ENCODE peak calls at places on chromosome 18, in four cellular contexts. B, Y, J and H are unnamed samples.

GRCh38 chr18:34121157-34121807 is 103.4 kb downstream of the NOL4 start:
- DNase-seq in B (peak), Y (no peak), J (no peak), H (no peak)

GRCh38 chr18:59848002-59848401 is 51.8 kb upstream of the PMAIP1 start:
- DNase-seq in B (no peak), Y (no peak), J (no peak), H (no peak)

GRCh38 chr18:35513181-35513932 is 15.6 kb upstream of the INO80C start:
- DNase-seq in B (no peak), Y (peak), J (no peak), H (peak)

GRCh38 chr18:26004827-26005226 is 85.6 kb downstream of the SS18 start:
- DNase-seq in B (no peak), Y (no peak), J (no peak), H (no peak)

GRCh38 chr18:45962866-45963265 is 4.3 kb downstream of the EPG5 start:
- DNase-seq in B (no peak), Y (no peak), J (no peak), H (no peak)

GRCh38 chr18:47560693-47561092 is 309.2 kb upstream of the SKOR2 start:
- DNase-seq in B (no peak), Y (no peak), J (no peak), H (no peak)

GRCh38 chr18:63236417-63236816 is 83.2 kb downstream of the BCL2 start:
- DNase-seq in B (no peak), Y (no peak), J (no peak), H (no peak)

GRCh38 chr18:63788447-63789096 is 13.4 kb downstream of the SERPINB7 start:
- DNase-seq in B (no peak), Y (peak), J (no peak), H (peak)

GRCh38 chr18:52582061-52582460 is 242.1 kb downstream of the DCC start:
- DNase-seq in B (no peak), Y (no peak), J (no peak), H (no peak)

GRCh38 chr18:3455090-3455640 is 5.2 kb downstream of the TGIF1 start:
- DNase-seq in B (no peak), Y (no peak), J (no peak), H (no peak)

GRCh38 chr18:36786686-36787085 is 42.1 kb downstream of the TPGS2 start:
- DNase-seq in B (peak), Y (no peak), J (no peak), H (no peak)

GRCh38 chr18:76558881-76559667 is 64.0 kb upstream of the ZNF516 start:
- DNase-seq in B (no peak), Y (peak), J (no peak), H (no peak)

GRCh38 chr18:65753520-65753919 is 2.7 kb downstream of the CDH7 start:
- DNase-seq in B (peak), Y (no peak), J (peak), H (peak)

GRCh38 chr18:24831871-24832665 is 371.6 kb downstream of the HRH4 start:
- DNase-seq in B (no peak), Y (no peak), J (no peak), H (no peak)

GRCh38 chr18:50902797-50903196 is 23.9 kb downstream of the ME2 start:
- DNase-seq in B (peak), Y (no peak), J (no peak), H (no peak)

GRCh38 chr18:25737710-25738251 is 352.6 kb downstream of the SS18 start:
- DNase-seq in B (peak), Y (peak), J (no peak), H (no peak)

GRCh38 chr18:50079571-50080295 is 115.2 kb downstream of the MYO5B start:
- DNase-seq in B (no peak), Y (no peak), J (no peak), H (no peak)

GRCh38 chr18:51074605-51075004 is 44.6 kb downstream of the SMAD4 start:
- DNase-seq in B (no peak), Y (no peak), J (no peak), H (no peak)

GRCh38 chr18:48827321-48828200 is 123.2 kb downstream of the SMAD7 start:
- DNase-seq in B (no peak), Y (no peak), J (no peak), H (no peak)

GRCh38 chr18:46400449-46400848 is 256.6 kb downstream of the LOXHD1 start:
- DNase-seq in B (no peak), Y (no peak), J (no peak), H (no peak)

GRCh38 chr18:12283256-12283655 is 24.8 kb upstream of the TUBB6 start:
- DNase-seq in B (peak), Y (peak), J (peak), H (no peak)

GRCh38 chr18:60809937-60810336 is 437.4 kb upstream of the MC4R start:
- DNase-seq in B (no peak), Y (no peak), J (no peak), H (no peak)

GRCh38 chr18:58316400-58316942 is 272.4 kb downstream of the NEDD4L start:
- DNase-seq in B (no peak), Y (no peak), J (no peak), H (no peak)

GRCh38 chr18:58271770-58272169 is 227.7 kb downstream of the NEDD4L start:
- DNase-seq in B (no peak), Y (no peak), J (no peak), H (no peak)

GRCh38 chr18:12637901-12638633 is 19.8 kb downstream of the SPIRE1 start:
- DNase-seq in B (no peak), Y (no peak), J (no peak), H (no peak)

GRCh38 chr18:49343179-49343578 is 117.3 kb downstream of the DYM start:
- DNase-seq in B (no peak), Y (no peak), J (no peak), H (no peak)

DNA sequence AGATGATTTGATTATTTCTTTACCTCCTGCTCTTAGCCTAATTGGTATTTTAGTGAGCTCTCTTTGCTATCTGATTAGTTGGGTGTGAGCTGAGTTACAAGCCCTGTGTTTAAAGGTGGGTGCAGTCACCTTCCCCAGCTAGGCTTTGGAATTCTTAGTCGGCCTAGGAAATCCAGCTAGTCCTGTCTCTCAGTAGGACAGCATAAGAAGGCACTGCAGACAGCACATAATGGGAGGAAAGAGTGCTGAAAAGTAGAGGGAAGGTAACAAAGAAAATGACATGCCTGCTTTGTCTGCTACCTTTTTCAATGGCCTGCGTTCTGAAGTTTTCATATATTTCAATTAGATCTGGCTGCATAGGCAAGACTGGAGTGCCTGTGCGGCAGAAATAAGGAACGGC is 1794.0 kb upstream of the CELF4 start:
- DNase-seq in B (no peak), Y (no peak), J (no peak), H (no peak)
- H3K27ac ChIP-seq in B (no peak), Y (no peak), J (no peak), H (no peak)

GRCh38 chr18:73462092-73462491 is 594.3 kb upstream of the NETO1 start:
- DNase-seq in B (no peak), Y (no peak), J (no peak), H (no peak)
- TF ChIP-seq TCF7L2 in B (no peak), Y (no peak), J (no peak), H (no peak)

DNA sequence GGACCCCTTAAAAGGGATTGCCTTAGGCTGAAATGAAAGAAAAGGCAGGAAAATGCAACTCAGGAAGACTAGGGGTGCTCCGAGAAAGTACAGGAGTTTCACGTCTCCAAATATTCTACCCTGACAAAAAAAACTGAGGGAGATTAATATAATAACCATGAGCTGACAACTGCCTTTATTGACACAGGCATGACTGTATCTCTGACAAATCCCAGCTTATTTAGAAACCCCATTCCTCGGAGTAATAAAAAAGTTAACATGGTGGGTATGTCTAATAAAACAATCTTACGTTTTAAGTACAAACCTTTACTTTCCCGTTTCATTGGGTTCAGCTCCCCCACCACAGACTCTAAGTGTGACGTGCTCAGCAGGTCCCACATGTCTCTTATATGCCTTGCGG is 7.9 kb upstream of the RBFA start:
- DNase-seq in B (no peak), Y (no peak), J (no peak), H (no peak)
- H3K27ac ChIP-seq in B (no peak), Y (no peak), J (no peak), H (no peak)

GRCh38 chr18:10353791-10354190 is 100.6 kb upstream of the APCDD1 start:
- DNase-seq in B (no peak), Y (no peak), J (no peak), H (no peak)
- TF ChIP-seq TCF7L2 in B (no peak), Y (no peak), J (no peak), H (no peak)

GRCh38 chr18:8329186-8329771 is 280.0 kb upstream of the RAB12 start:
- DNase-seq in B (peak), Y (no peak), J (no peak), H (no peak)
- H3K27ac ChIP-seq in B (no peak), Y (no peak), J (no peak), H (no peak)

GRCh38 chr18:42745171-42745570 is 370.3 kb downstream of the RIT2 start:
- DNase-seq in B (no peak), Y (no peak), J (no peak), H (no peak)
- TF ChIP-seq TCF7L2 in B (no peak), Y (no peak), J (no peak), H (no peak)

DNA sequence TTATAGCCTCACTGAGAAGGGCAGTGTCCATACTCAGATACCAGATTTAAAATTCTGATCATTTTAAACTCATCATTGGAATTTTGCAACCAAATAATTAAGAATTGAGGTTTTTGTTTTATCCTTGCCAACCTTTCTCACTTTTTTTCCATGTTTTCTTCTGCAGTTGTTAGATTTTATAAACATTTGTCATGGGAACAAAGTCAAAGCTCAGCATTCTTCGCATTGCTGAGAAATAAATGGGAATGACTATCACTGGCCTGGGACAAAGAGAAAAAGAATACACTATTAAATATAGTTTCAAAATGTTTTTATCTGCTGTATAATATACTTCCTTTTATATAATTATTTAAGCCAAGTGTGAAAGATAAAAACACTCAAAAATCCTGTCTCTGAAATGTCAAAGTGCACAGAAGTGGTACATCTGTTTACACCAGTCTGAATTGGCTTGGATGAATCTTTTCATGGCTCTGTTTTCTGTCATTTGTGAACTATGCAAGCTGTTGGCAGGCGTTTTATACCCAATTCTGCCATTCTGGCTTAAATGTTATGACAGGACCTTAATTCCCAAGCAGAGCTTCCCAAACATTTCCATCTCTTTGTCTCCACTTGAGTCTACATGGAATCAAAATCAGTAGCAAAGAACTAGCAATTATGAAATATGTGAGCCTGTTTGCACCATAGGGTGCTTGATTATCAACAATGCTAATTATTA is 249.3 kb upstream of the SYT4 start:
- DNase-seq in B (no peak), Y (no peak), J (no peak), H (no peak)
- H3K27ac ChIP-seq in B (no peak), Y (no peak), J (no peak), H (no peak)

GRCh38 chr18:31840499-31840898 is 79.8 kb upstream of the SLC25A52 start:
- DNase-seq in B (no peak), Y (no peak), J (no peak), H (no peak)

GRCh38 chr18:31831903-31832302 is 71.2 kb upstream of the SLC25A52 start:
- DNase-seq in B (no peak), Y (no peak), J (no peak), H (no peak)

GRCh38 chr18:31837879-31838278 is 77.2 kb upstream of the SLC25A52 start:
- DNase-seq in B (no peak), Y (no peak), J (no peak), H (no peak)

GRCh38 chr18:31830686-31831085 is 70.0 kb upstream of the SLC25A52 start:
- DNase-seq in B (peak), Y (no peak), J (no peak), H (no peak)

DNA sequence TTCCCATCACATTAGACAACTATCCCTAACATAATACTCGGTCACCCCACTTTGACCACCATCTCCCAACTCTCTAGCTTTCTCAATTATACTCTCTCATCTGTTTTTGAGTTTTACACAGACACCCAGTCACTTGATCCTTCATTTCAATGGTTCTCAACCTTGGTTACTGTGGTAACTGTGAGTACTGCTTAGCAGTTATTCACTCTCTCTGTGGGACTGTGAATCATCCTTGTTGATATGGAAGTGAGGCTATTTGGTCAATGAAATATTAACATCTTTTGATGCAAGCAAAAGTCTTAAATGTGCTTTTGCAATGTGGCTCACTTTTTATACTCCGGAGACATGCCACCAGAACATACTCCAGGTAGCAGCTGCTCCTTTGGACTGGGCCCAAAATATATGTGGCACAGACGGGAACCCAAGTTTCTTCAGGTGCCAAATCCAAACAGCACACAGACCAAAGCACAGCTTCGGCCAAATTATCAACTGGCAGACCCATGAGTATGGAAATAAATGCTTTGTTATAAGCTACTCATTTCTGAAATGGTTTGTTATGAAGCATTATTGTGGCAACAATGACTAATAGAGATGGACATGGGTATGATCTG is 75.0 kb upstream of the SLC25A52 start:
- DNase-seq in B (no peak), Y (no peak), J (no peak), H (no peak)
- TF ChIP-seq TCF7L2 in B (no peak), Y (no peak), J (no peak), H (no peak)

DNA sequence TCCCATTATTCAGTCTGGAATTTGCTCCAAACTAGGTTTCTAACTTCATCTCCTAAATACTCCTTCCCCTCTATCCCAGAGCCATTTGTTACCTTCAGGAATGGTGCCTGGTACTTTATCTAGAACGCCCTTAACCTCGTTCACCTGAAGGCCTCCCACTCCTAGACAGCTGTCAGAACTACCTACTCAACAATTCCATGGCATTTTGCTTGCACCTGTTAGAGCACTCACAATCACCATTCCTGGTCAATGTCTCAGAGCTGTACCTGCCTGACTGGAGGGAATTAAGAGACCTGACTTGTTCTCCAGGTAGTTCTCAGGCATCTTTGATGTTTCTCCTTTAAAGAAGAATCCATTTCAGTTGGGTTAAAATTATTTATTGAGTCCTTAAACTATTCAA is 88.9 kb downstream of the GAREM1 start:
- DNase-seq in B (no peak), Y (no peak), J (no peak), H (no peak)
- H3K27ac ChIP-seq in B (no peak), Y (no peak), J (no peak), H (no peak)